ENCODE peak calls at places on chromosome 2, in eight cellular contexts. C is spleen; B is astrocyte of the spinal cord; M is PC-3; K is ovary; V is GM13976; F is CD8-positive, alpha-beta T cell; Z is dorsolateral prefrontal cortex. S is an unnamed sample.

GRCh38 chr2:143802242-143802641 is 673.0 kb downstream of the ARHGAP15 start:
- DNase-seq in C (no peak), B (peak; percentile 52), M (peak; percentile 58), K (no peak), V (peak; percentile 30), F (no peak), Z (no peak), S (peak; percentile 15)

GRCh38 chr2:101829018-101829396 is 131.5 kb downstream of the MAP4K4 start:
- DNase-seq in C (no peak), B (no peak), M (no peak), K (no peak), V (no peak), F (no peak), Z (no peak), S (no peak)

GRCh38 chr2:109487237-109487869 is 126.4 kb downstream of the SEPTIN10 start:
- DNase-seq in C (no peak), B (peak; percentile 83), M (no peak), K (no peak), V (no peak), F (no peak), Z (no peak), S (no peak)

GRCh38 chr2:217828336-217828735 is 174.5 kb downstream of the TNS1 start:
- DNase-seq in C (no peak), B (no peak), M (no peak), K (no peak), V (no peak), F (no peak), Z (no peak), S (no peak)

GRCh38 chr2:183032200-183032794 is 6.0 kb downstream of the NCKAP1 start:
- DNase-seq in C (no peak), B (peak; percentile 17), M (no peak), K (no peak), V (no peak), F (no peak), Z (no peak), S (no peak)

GRCh38 chr2:95317123-95317500 is 20.0 kb downstream of the KCNIP3 start:
- DNase-seq in C (no peak), B (no peak), M (no peak), K (no peak), V (no peak), F (no peak), Z (no peak), S (no peak)

GRCh38 chr2:12452211-12452610 is 264.5 kb upstream of the TRIB2 start:
- DNase-seq in C (no peak), B (peak; percentile 65), M (no peak), K (no peak), V (no peak), F (no peak), Z (no peak), S (no peak)

GRCh38 chr2:215680605-215681598 is 245.0 kb upstream of the FN1 start:
- DNase-seq in C (no peak), B (peak; percentile 96), M (peak; percentile 88), K (no peak), V (no peak), F (peak; percentile 55), Z (no peak), S (no peak)

GRCh38 chr2:132623096-132623839 is 46.7 kb downstream of the LYPD1 start:
- DNase-seq in C (no peak), B (peak; percentile 85), M (peak; percentile 75), K (no peak), V (no peak), F (no peak), Z (no peak), S (no peak)

GRCh38 chr2:8437949-8438400 is 243.9 kb upstream of the ID2 start:
- DNase-seq in C (no peak), B (no peak), M (no peak), K (no peak), V (no peak), F (no peak), Z (no peak), S (no peak)

GRCh38 chr2:84839851-84840250 is 41.0 kb downstream of the TRABD2A start:
- DNase-seq in C (no peak), B (no peak), M (no peak), K (no peak), V (no peak), F (no peak), Z (no peak), S (no peak)

GRCh38 chr2:200765995-200766660 is 45.6 kb upstream of the BZW1 start:
- DNase-seq in C (no peak), B (peak; percentile 66), M (peak; percentile 83), K (no peak), V (no peak), F (no peak), Z (no peak), S (no peak)

GRCh38 chr2:23601301-23601965 is 216.5 kb downstream of the KLHL29 start:
- DNase-seq in C (peak; percentile 52), B (peak; percentile 42), M (no peak), K (no peak), V (no peak), F (no peak), Z (no peak), S (no peak)

GRCh38 chr2:96847586-96847985 is 3.8 kb upstream of the ANKRD23 start:
- DNase-seq in C (no peak), B (no peak), M (no peak), K (no peak), V (no peak), F (no peak), Z (no peak), S (no peak)

GRCh38 chr2:239302808-239303557 is 97.8 kb downstream of the HDAC4 start:
- DNase-seq in C (peak; percentile 83), B (no peak), M (no peak), K (peak; percentile 40), V (peak; percentile 67), F (no peak), Z (peak; percentile 28), S (peak; percentile 56)

GRCh38 chr2:182740681-182741080 is 24.6 kb downstream of the DNAJC10 start:
- DNase-seq in C (no peak), B (no peak), M (no peak), K (no peak), V (no peak), F (no peak), Z (no peak), S (no peak)

GRCh38 chr2:217434183-217434620 is 568.6 kb downstream of the TNS1 start:
- DNase-seq in C (peak; percentile 89), B (peak; percentile 95), M (peak; percentile 84), K (peak; percentile 88), V (peak; percentile 78), F (no peak), Z (peak; percentile 92), S (peak; percentile 81)

DNA sequence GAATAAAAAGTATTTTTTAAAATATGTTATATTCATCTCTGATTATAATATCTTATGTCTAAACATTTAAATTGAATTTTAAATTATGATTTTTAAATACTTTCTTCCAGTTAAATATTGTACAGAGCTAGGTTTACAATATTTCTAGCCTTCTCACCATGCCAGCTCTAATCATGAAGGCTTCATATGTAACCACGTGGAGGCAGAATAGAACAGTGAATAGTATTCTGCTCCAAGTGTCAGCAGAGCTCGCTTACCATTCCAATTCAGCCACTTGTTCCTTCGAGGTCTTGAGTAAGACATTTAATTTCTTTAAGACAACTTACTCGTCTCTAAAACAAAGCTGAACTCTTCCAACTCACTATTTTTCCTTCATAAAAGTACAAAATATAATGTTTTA is 871.8 kb downstream of the SUCLG1 start:
- DNase-seq in C (no peak), B (no peak), M (peak; percentile 37), K (no peak), V (no peak), F (no peak), Z (no peak), S (no peak)
- TF ChIP-seq CTCF in C (no peak), B (no peak), M (peak; percentile 26), K (no peak), V (no peak), F (no peak), Z (no peak), S (no peak)

GRCh38 chr2:236530512-236530911 is 39.1 kb upstream of the ACKR3 start:
- DNase-seq in C (no peak), B (no peak), M (no peak), K (no peak), V (no peak), F (no peak), Z (no peak), S (no peak)

GRCh38 chr2:236533343-236533742 is 36.3 kb upstream of the ACKR3 start:
- DNase-seq in C (no peak), B (no peak), M (no peak), K (no peak), V (no peak), F (no peak), Z (no peak), S (no peak)

GRCh38 chr2:236531991-236532390 is 37.6 kb upstream of the ACKR3 start:
- DNase-seq in C (no peak), B (no peak), M (no peak), K (no peak), V (no peak), F (no peak), Z (no peak), S (no peak)

GRCh38 chr2:236535024-236535423 is 34.6 kb upstream of the ACKR3 start:
- DNase-seq in C (no peak), B (peak; percentile 94), M (peak; percentile 56), K (no peak), V (no peak), F (no peak), Z (no peak), S (no peak)

GRCh38 chr2:236531205-236531604 is 38.4 kb upstream of the ACKR3 start:
- DNase-seq in C (no peak), B (no peak), M (no peak), K (no peak), V (no peak), F (no peak), Z (no peak), S (no peak)
- TF ChIP-seq CTCF in C (no peak), B (no peak), M (no peak), K (no peak), V (no peak), F (no peak), Z (no peak), S (no peak)

GRCh38 chr2:159775006-159775405 is 23.0 kb downstream of the CD302 start:
- DNase-seq in C (no peak), B (no peak), M (no peak), K (no peak), V (no peak), F (no peak), Z (no peak), S (no peak)
- TF ChIP-seq CTCF in C (no peak), B (no peak), M (peak; percentile 10), K (no peak), V (no peak), F (no peak), Z (no peak), S (no peak)

DNA sequence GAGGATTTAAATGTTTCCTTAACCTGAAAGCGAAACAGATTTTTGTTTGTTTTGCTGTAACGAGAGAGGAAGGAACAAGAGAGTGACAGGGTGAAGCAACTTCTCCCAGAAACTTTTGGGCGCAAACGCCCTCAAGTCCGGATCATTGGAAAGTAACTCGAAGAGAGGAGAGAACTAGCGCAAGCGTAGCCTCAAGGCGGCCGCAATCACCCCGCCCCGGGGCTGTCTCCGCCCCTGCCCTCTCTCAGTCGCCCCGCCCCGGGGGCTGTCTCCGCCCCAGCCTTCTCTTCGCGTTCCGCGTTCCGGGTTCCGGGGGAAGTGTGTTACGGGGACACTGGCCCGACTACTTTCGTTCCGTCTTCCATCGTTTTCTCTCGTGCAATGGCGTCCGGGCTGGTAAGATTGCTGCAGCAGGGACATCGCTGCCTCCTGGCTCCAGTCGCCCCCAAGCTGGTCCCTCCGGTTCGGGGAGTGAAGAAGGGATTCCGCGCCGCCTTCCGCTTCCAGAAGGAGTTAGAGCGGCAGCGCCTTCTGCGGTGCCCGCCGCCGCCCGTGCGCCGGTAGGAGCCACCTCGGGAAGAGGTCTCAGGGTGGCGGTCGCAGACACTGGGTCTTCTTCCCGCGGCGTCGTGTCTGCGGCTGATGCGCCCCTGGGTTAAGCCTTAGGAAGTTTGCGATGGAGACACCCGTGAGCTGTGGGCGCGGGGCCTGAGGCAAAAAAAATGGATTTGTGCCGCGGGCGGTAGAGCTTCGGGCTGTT is at the start of gene MRPL44:
- DNase-seq in C (peak; percentile 100), B (peak; percentile 96), M (peak; percentile 97), K (peak; percentile 97), V (peak; percentile 94), F (peak; percentile 94), Z (peak; percentile 95), S (peak; percentile 93)
- TF ChIP-seq CTCF in C (no peak), B (no peak), M (no peak), K (no peak), V (no peak), F (no peak), Z (peak; percentile 30), S (no peak)